ENCODE peak calls at places on chromosomes 2 and 18, in four cellular contexts. D is small intestine, W is D341Med, G is iPS-NIHi11. V is an unnamed sample.

GRCh38 chr18:8391068-8391467 is 218.2 kb upstream of the RAB12 start:
- DNase-seq in D (no peak), W (no peak), G (no peak), V (no peak)

GRCh38 chr2:112547333-112547732 is 5.1 kb downstream of the POLR1B start:
- DNase-seq in G (no peak), W (no peak), D (no peak), V (peak)

GRCh38 chr2:222311978-222312738 is 13.4 kb upstream of the PAX3 start:
- DNase-seq in W (no peak), G (no peak), D (no peak), V (no peak)

GRCh38 chr2:8154936-8155335 is 526.9 kb upstream of the ID2 start:
- DNase-seq in W (no peak), D (no peak), G (no peak), V (no peak)

GRCh38 chr2:148907085-148907785 is 32.2 kb downstream of the KIF5C start:
- DNase-seq in W (no peak), D (no peak), G (no peak), V (no peak)

GRCh38 chr2:123993728-123994323 is 31.3 kb upstream of the CNTNAP5 start:
- DNase-seq in W (peak), D (peak), G (peak), V (no peak)

GRCh38 chr18:8610442-8610801 is 1.2 kb downstream of the RAB12 start:
- DNase-seq in W (no peak), D (peak), G (no peak), V (no peak)

GRCh38 chr18:39366086-39366485 is 1800.5 kb upstream of the CELF4 start:
- DNase-seq in D (no peak), W (no peak), G (no peak), V (no peak)

GRCh38 chr2:203708846-203709815 is 2.7 kb downstream of the CD28 start:
- DNase-seq in W (no peak), D (peak), G (no peak), V (no peak)

GRCh38 chr2:48175254-48175653 is 269.0 kb upstream of the FBXO11 start:
- DNase-seq in W (no peak), G (no peak), D (no peak), V (no peak)

GRCh38 chr2:42522035-42522434 is 28.3 kb upstream of the KCNG3 start:
- DNase-seq in W (no peak), G (no peak), D (no peak), V (no peak)

GRCh38 chr2:241123816-241124536 is 21.9 kb upstream of the MTERF4 start:
- DNase-seq in D (peak), G (no peak), W (no peak), V (no peak)

GRCh38 chr2:216139884-216140283 is 30.7 kb downstream of the XRCC5 start:
- DNase-seq in G (peak), W (peak), D (peak), V (no peak)

GRCh38 chr2:58428553-58429284 is 187.6 kb upstream of the FANCL start:
- DNase-seq in W (no peak), D (no peak), G (peak), V (no peak)

GRCh38 chr2:120914839-120915521 is 179.3 kb downstream of the GLI2 start:
- DNase-seq in D (no peak), G (peak), W (no peak), V (peak)

GRCh38 chr18:51069885-51070284 is 39.9 kb downstream of the SMAD4 start:
- DNase-seq in W (no peak), D (no peak), G (no peak), V (no peak)

GRCh38 chr2:182593394-182593707 is 122.7 kb upstream of the DNAJC10 start:
- DNase-seq in G (no peak), W (peak), D (no peak), V (no peak)

GRCh38 chr2:96602330-96602823 is 35.7 kb downstream of the KANSL3 start:
- DNase-seq in D (peak), W (no peak), G (peak), V (no peak)

GRCh38 chr2:47067788-47068407 is 87.2 kb downstream of the STPG4 start:
- DNase-seq in D (no peak), W (no peak), G (no peak), V (no peak)

GRCh38 chr2:33583194-33583938 is 15.7 kb downstream of the FAM98A start:
- DNase-seq in G (peak), D (peak), W (peak), V (no peak)

GRCh38 chr2:129727286-129727685 is 252.2 kb upstream of the RAB6C start:
- DNase-seq in W (no peak), D (no peak), G (no peak), V (no peak)

GRCh38 chr2:163775304-163775703 is 39.5 kb upstream of the FIGN start:
- DNase-seq in G (no peak), D (no peak), W (no peak), V (no peak)

GRCh38 chr2:171348056-171348455 is 85.7 kb downstream of the METTL8 start:
- DNase-seq in G (no peak), W (no peak), D (no peak), V (no peak)

GRCh38 chr2:66686768-66687167 is 251.8 kb downstream of the MEIS1 start:
- DNase-seq in G (no peak), D (no peak), W (no peak), V (no peak)

GRCh38 chr2:112092286-112093041 is 37.4 kb downstream of the TMEM87B start:
- DNase-seq in G (no peak), D (no peak), W (no peak), V (no peak)

GRCh38 chr2:198098386-198098785 is 294.0 kb downstream of the PLCL1 start:
- DNase-seq in D (no peak), W (no peak), G (no peak), V (no peak)